ENCODE peak calls at places on chromosomes 7 and 10, in nine cellular contexts. D is activated CD4-positive, alpha-beta T cell treated with anti-CD3 and anti-CD28 coated beads, Interleukin-2, amount 50 U/mL, for 1 hour; P is progenitor cell of endocrine pancreas; Z is OCI-LY7; G is WTC11; Q is GM10248; Y is stimulated activated CD8-positive, alpha-beta memory T cell treated with anti-CD3 and anti-CD28 coated beads, Interleukin-15, amount 100 ng/mL, for 4 hours; I is frontal cortex; N is GM20000. J is an unnamed sample.

GRCh38 chr7:91634485-91635177 is 245.9 kb downstream of the MTERF1 start:
- DNase-seq in D (no peak), P (no peak), Z (no peak), G (no peak), Q (no peak), Y (no peak), I (no peak), N (no peak), J (peak)

GRCh38 chr7:29359480-29360093 is 165.0 kb downstream of the CHN2 start:
- DNase-seq in D (no peak), P (no peak), Z (no peak), G (no peak), Q (no peak), Y (no peak), I (no peak), N (no peak), J (no peak)

GRCh38 chr7:130392456-130392860 is 12.2 kb downstream of the CPA1 start:
- DNase-seq in D (no peak), P (no peak), Z (no peak), G (no peak), Q (no peak), Y (no peak), I (no peak), N (no peak), J (no peak)

GRCh38 chr10:128186959-128187787 is 61.0 kb upstream of the MKI67 start:
- DNase-seq in D (no peak), P (no peak), Z (no peak), G (no peak), Q (no peak), Y (no peak), I (no peak), N (no peak), J (no peak)

GRCh38 chr7:15801041-15801440 is 114.6 kb upstream of the MEOX2 start:
- DNase-seq in D (no peak), P (no peak), Z (no peak), G (no peak), Q (no peak), Y (no peak), I (no peak), N (no peak), J (no peak)

GRCh38 chr10:35554036-35554435 is 51.1 kb upstream of the GJD4 start:
- DNase-seq in D (no peak), P (no peak), Z (no peak), G (no peak), Q (no peak), Y (no peak), I (no peak), N (no peak), J (no peak)

GRCh38 chr7:2107386-2108085 is 125.2 kb downstream of the MAD1L1 start:
- DNase-seq in D (no peak), P (no peak), Z (no peak), G (no peak), Q (no peak), Y (no peak), I (no peak), N (no peak), J (no peak)

GRCh38 chr7:77862691-77863090 is 64.1 kb downstream of the PHTF2 start:
- DNase-seq in D (no peak), P (no peak), Z (no peak), G (no peak), Q (no peak), Y (no peak), I (no peak), N (no peak), J (no peak)

GRCh38 chr10:125158528-125159485 is 1.6 kb downstream of the CTBP2 start:
- DNase-seq in D (no peak), P (no peak), Z (no peak), G (no peak), Q (peak), Y (no peak), I (peak), N (peak), J (peak)

GRCh38 chr7:70752794-70753241 is 379.1 kb upstream of the GALNT17 start:
- DNase-seq in D (no peak), P (no peak), Z (no peak), G (no peak), Q (no peak), Y (no peak), I (no peak), N (no peak), J (no peak)

GRCh38 chr7:36765605-36766004 is 41.3 kb upstream of the AOAH start:
- DNase-seq in D (no peak), P (no peak), Z (no peak), G (no peak), Q (no peak), Y (no peak), I (no peak), N (no peak), J (no peak)

GRCh38 chr7:3670898-3671297 is 369.8 kb downstream of the SDK1 start:
- DNase-seq in D (no peak), P (no peak), Z (no peak), G (no peak), Q (no peak), Y (no peak), I (no peak), N (no peak), J (no peak)

GRCh38 chr7:51265066-51265907 is 51.3 kb downstream of the COBL start:
- DNase-seq in D (no peak), P (no peak), Z (no peak), G (no peak), Q (no peak), Y (no peak), I (no peak), N (no peak), J (peak)

GRCh38 chr7:108623220-108623619 is 53.5 kb downstream of the DNAJB9 start:
- DNase-seq in D (no peak), P (no peak), Z (no peak), G (no peak), Q (no peak), Y (no peak), I (no peak), N (no peak), J (no peak)

GRCh38 chr7:95476904-95477594 is 8.7 kb upstream of the ASB4 start:
- DNase-seq in D (peak), P (no peak), Z (peak), G (peak), Q (peak), Y (no peak), I (peak), N (peak), J (peak)

GRCh38 chr10:126839094-126839761 is 66.0 kb upstream of the DOCK1 start:
- DNase-seq in D (no peak), P (no peak), Z (no peak), G (peak), Q (no peak), Y (no peak), I (peak), N (no peak), J (peak)

GRCh38 chr10:125146791-125147604 is 13.4 kb downstream of the CTBP2 start:
- DNase-seq in D (no peak), P (no peak), Z (peak), G (no peak), Q (peak), Y (no peak), I (no peak), N (no peak), J (peak)

GRCh38 chr10:119412244-119412750 is 130.2 kb downstream of the RGS10 start:
- DNase-seq in D (no peak), P (no peak), Z (no peak), G (no peak), Q (no peak), Y (no peak), I (peak), N (no peak), J (no peak)

GRCh38 chr10:59894114-59894513 is 12.2 kb downstream of the CCDC6 start:
- DNase-seq in D (no peak), P (no peak), Z (no peak), G (no peak), Q (no peak), Y (no peak), I (peak), N (no peak), J (no peak)

J was measured in RPMI8226.